ENCODE peak calls at places on chromosome 14, in seven cellular contexts. One of them, this sample, is unnamed.

GRCh38 chr14:88023658-88024187 is 18.8 kb downstream of the GPR65 start:
- DNase-seq in endothelial cell: no peak
- DNase-seq in WERI-Rb-1: no peak
- DNase-seq in prostate gland: no peak
- DNase-seq in EL: no peak
- DNase-seq in heart right ventricle: no peak
- DNase-seq in activated B cell treated with CpG ODN at 0.5 μM for 24 hours: no peak
- DNase-seq in this sample: no peak

GRCh38 chr14:55746533-55746932 is 166.5 kb downstream of the KTN1 start:
- DNase-seq in heart right ventricle: no peak
- DNase-seq in prostate gland: no peak
- DNase-seq in activated B cell treated with CpG ODN at 0.5 μM for 24 hours: no peak
- DNase-seq in EL: no peak
- DNase-seq in WERI-Rb-1: no peak
- DNase-seq in endothelial cell: no peak
- DNase-seq in this sample: no peak

GRCh38 chr14:73489481-73490175 is 1.1 kb upstream of the RIOX1 start:
- DNase-seq in prostate gland: no peak
- DNase-seq in EL: peak
- DNase-seq in endothelial cell: no peak
- DNase-seq in activated B cell treated with CpG ODN at 0.5 μM for 24 hours: no peak
- DNase-seq in WERI-Rb-1: no peak
- DNase-seq in heart right ventricle: no peak
- DNase-seq in this sample: no peak

GRCh38 chr14:96934961-96935360 is 137.8 kb downstream of the VRK1 start:
- DNase-seq in heart right ventricle: no peak
- DNase-seq in prostate gland: no peak
- DNase-seq in EL: no peak
- DNase-seq in activated B cell treated with CpG ODN at 0.5 μM for 24 hours: no peak
- DNase-seq in WERI-Rb-1: no peak
- DNase-seq in endothelial cell: no peak
- DNase-seq in this sample: no peak

GRCh38 chr14:87113286-87113685 is 879.7 kb downstream of the GALC start:
- DNase-seq in EL: no peak
- DNase-seq in WERI-Rb-1: no peak
- DNase-seq in endothelial cell: no peak
- DNase-seq in prostate gland: no peak
- DNase-seq in heart right ventricle: no peak
- DNase-seq in activated B cell treated with CpG ODN at 0.5 μM for 24 hours: no peak
- DNase-seq in this sample: no peak

GRCh38 chr14:98474900-98475299 is 797.1 kb downstream of the BCL11B start:
- DNase-seq in heart right ventricle: no peak
- DNase-seq in endothelial cell: no peak
- DNase-seq in activated B cell treated with CpG ODN at 0.5 μM for 24 hours: no peak
- DNase-seq in EL: no peak
- DNase-seq in prostate gland: no peak
- DNase-seq in WERI-Rb-1: no peak
- DNase-seq in this sample: no peak

GRCh38 chr14:89428556-89429196 is 11.6 kb upstream of the FOXN3 start:
- DNase-seq in prostate gland: peak
- DNase-seq in EL: no peak
- DNase-seq in activated B cell treated with CpG ODN at 0.5 μM for 24 hours: no peak
- DNase-seq in WERI-Rb-1: peak
- DNase-seq in endothelial cell: no peak
- DNase-seq in heart right ventricle: no peak
- DNase-seq in this sample: peak

GRCh38 chr14:54839681-54840080 is 62.9 kb downstream of the GCH1 start:
- DNase-seq in activated B cell treated with CpG ODN at 0.5 μM for 24 hours: no peak
- DNase-seq in endothelial cell: no peak
- DNase-seq in heart right ventricle: no peak
- DNase-seq in EL: no peak
- DNase-seq in WERI-Rb-1: no peak
- DNase-seq in prostate gland: peak
- DNase-seq in this sample: no peak

GRCh38 chr14:68824207-68824516 is 31.3 kb upstream of the ZFP36L1 start:
- DNase-seq in endothelial cell: no peak
- DNase-seq in activated B cell treated with CpG ODN at 0.5 μM for 24 hours: no peak
- DNase-seq in WERI-Rb-1: no peak
- DNase-seq in EL: no peak
- DNase-seq in prostate gland: no peak
- DNase-seq in heart right ventricle: no peak
- DNase-seq in this sample: no peak

GRCh38 chr14:99562848-99563748 is 40.9 kb downstream of the CCDC85C start:
- DNase-seq in endothelial cell: peak
- DNase-seq in EL: no peak
- DNase-seq in heart right ventricle: peak
- DNase-seq in prostate gland: peak
- DNase-seq in activated B cell treated with CpG ODN at 0.5 μM for 24 hours: no peak
- DNase-seq in WERI-Rb-1: peak
- DNase-seq in this sample: peak

GRCh38 chr14:69808919-69809808 is 12.1 kb upstream of the SLC10A1 start:
- DNase-seq in EL: no peak
- DNase-seq in endothelial cell: no peak
- DNase-seq in activated B cell treated with CpG ODN at 0.5 μM for 24 hours: no peak
- DNase-seq in heart right ventricle: no peak
- DNase-seq in prostate gland: no peak
- DNase-seq in WERI-Rb-1: no peak
- DNase-seq in this sample: no peak

GRCh38 chr14:29898470-29898869 is 29.2 kb downstream of the PRKD1 start:
- DNase-seq in prostate gland: no peak
- DNase-seq in WERI-Rb-1: no peak
- DNase-seq in activated B cell treated with CpG ODN at 0.5 μM for 24 hours: no peak
- DNase-seq in EL: no peak
- DNase-seq in heart right ventricle: no peak
- DNase-seq in endothelial cell: no peak
- DNase-seq in this sample: no peak

GRCh38 chr14:24195186-24196070 is at the start of gene TM9SF1:
- DNase-seq in endothelial cell: peak
- DNase-seq in WERI-Rb-1: peak
- DNase-seq in activated B cell treated with CpG ODN at 0.5 μM for 24 hours: peak
- DNase-seq in EL: peak
- DNase-seq in heart right ventricle: peak
- DNase-seq in prostate gland: peak
- DNase-seq in this sample: no peak

GRCh38 chr14:23025181-23025788 is 9.4 kb downstream of the PSMB5 start:
- DNase-seq in endothelial cell: no peak
- DNase-seq in WERI-Rb-1: peak
- DNase-seq in EL: no peak
- DNase-seq in prostate gland: no peak
- DNase-seq in heart right ventricle: no peak
- DNase-seq in activated B cell treated with CpG ODN at 0.5 μM for 24 hours: no peak
- DNase-seq in this sample: no peak

GRCh38 chr14:67883717-67884116 is 64.1 kb downstream of the RAD51B start:
- DNase-seq in prostate gland: no peak
- DNase-seq in EL: peak
- DNase-seq in endothelial cell: no peak
- DNase-seq in heart right ventricle: no peak
- DNase-seq in activated B cell treated with CpG ODN at 0.5 μM for 24 hours: no peak
- DNase-seq in WERI-Rb-1: no peak
- DNase-seq in this sample: no peak

GRCh38 chr14:95692109-95692508 is 5.9 kb downstream of the TCL1B start:
- DNase-seq in heart right ventricle: no peak
- DNase-seq in EL: no peak
- DNase-seq in WERI-Rb-1: no peak
- DNase-seq in activated B cell treated with CpG ODN at 0.5 μM for 24 hours: no peak
- DNase-seq in prostate gland: no peak
- DNase-seq in endothelial cell: no peak
- DNase-seq in this sample: no peak

GRCh38 chr14:94345344-94346072 is 22.4 kb upstream of the SERPINA6 start:
- DNase-seq in heart right ventricle: no peak
- DNase-seq in prostate gland: no peak
- DNase-seq in activated B cell treated with CpG ODN at 0.5 μM for 24 hours: no peak
- DNase-seq in WERI-Rb-1: no peak
- DNase-seq in EL: peak
- DNase-seq in endothelial cell: no peak
- DNase-seq in this sample: no peak

GRCh38 chr14:23910081-23910875 is 43.3 kb upstream of the DHRS4 start:
- DNase-seq in activated B cell treated with CpG ODN at 0.5 μM for 24 hours: no peak
- DNase-seq in prostate gland: no peak
- DNase-seq in WERI-Rb-1: peak
- DNase-seq in endothelial cell: peak
- DNase-seq in EL: peak
- DNase-seq in heart right ventricle: no peak
- DNase-seq in this sample: peak

GRCh38 chr14:104536942-104537612 is 42.5 kb upstream of the C14orf180 start:
- DNase-seq in prostate gland: peak
- DNase-seq in heart right ventricle: no peak
- DNase-seq in WERI-Rb-1: no peak
- DNase-seq in endothelial cell: no peak
- DNase-seq in activated B cell treated with CpG ODN at 0.5 μM for 24 hours: no peak
- DNase-seq in EL: peak
- DNase-seq in this sample: no peak

GRCh38 chr14:50575769-50576168 is 15.8 kb downstream of the ATL1 start:
- DNase-seq in prostate gland: no peak
- DNase-seq in EL: no peak
- DNase-seq in heart right ventricle: no peak
- DNase-seq in endothelial cell: no peak
- DNase-seq in activated B cell treated with CpG ODN at 0.5 μM for 24 hours: no peak
- DNase-seq in WERI-Rb-1: no peak
- DNase-seq in this sample: no peak

GRCh38 chr14:95064256-95064655 is 93.1 kb downstream of the DICER1 start:
- DNase-seq in activated B cell treated with CpG ODN at 0.5 μM for 24 hours: no peak
- DNase-seq in endothelial cell: no peak
- DNase-seq in heart right ventricle: no peak
- DNase-seq in WERI-Rb-1: no peak
- DNase-seq in EL: no peak
- DNase-seq in prostate gland: no peak
- DNase-seq in this sample: no peak

GRCh38 chr14:105863296-105864108 is 337.1 kb downstream of the TMEM121 start:
- DNase-seq in prostate gland: no peak
- DNase-seq in EL: no peak
- DNase-seq in heart right ventricle: no peak
- DNase-seq in activated B cell treated with CpG ODN at 0.5 μM for 24 hours: no peak
- DNase-seq in WERI-Rb-1: no peak
- DNase-seq in endothelial cell: no peak
- DNase-seq in this sample: no peak

GRCh38 chr14:100306506-100307214 is 416 bp upstream of the SLC25A29 start:
- DNase-seq in activated B cell treated with CpG ODN at 0.5 μM for 24 hours: peak
- DNase-seq in WERI-Rb-1: peak
- DNase-seq in EL: peak
- DNase-seq in prostate gland: peak
- DNase-seq in endothelial cell: peak
- DNase-seq in heart right ventricle: peak
- DNase-seq in this sample: peak

GRCh38 chr14:71549421-71549820 is 382.8 kb upstream of the RGS6 start:
- DNase-seq in heart right ventricle: no peak
- DNase-seq in endothelial cell: no peak
- DNase-seq in WERI-Rb-1: no peak
- DNase-seq in EL: no peak
- DNase-seq in activated B cell treated with CpG ODN at 0.5 μM for 24 hours: no peak
- DNase-seq in prostate gland: no peak
- DNase-seq in this sample: no peak

GRCh38 chr14:96145116-96145864 is 59.3 kb upstream of the BDKRB2 start:
- DNase-seq in prostate gland: no peak
- DNase-seq in EL: peak
- DNase-seq in endothelial cell: no peak
- DNase-seq in activated B cell treated with CpG ODN at 0.5 μM for 24 hours: no peak
- DNase-seq in WERI-Rb-1: no peak
- DNase-seq in heart right ventricle: no peak
- DNase-seq in this sample: no peak

GRCh38 chr14:54348001-54348611 is 48.7 kb upstream of the CDKN3 start:
- DNase-seq in activated B cell treated with CpG ODN at 0.5 μM for 24 hours: no peak
- DNase-seq in WERI-Rb-1: peak
- DNase-seq in heart right ventricle: peak
- DNase-seq in endothelial cell: peak
- DNase-seq in EL: peak
- DNase-seq in prostate gland: peak
- DNase-seq in this sample: peak

GRCh38 chr14:77270361-77271112 is 469 bp downstream of the NGB start:
- DNase-seq in EL: no peak
- DNase-seq in prostate gland: no peak
- DNase-seq in WERI-Rb-1: no peak
- DNase-seq in activated B cell treated with CpG ODN at 0.5 μM for 24 hours: no peak
- DNase-seq in heart right ventricle: no peak
- DNase-seq in endothelial cell: no peak
- DNase-seq in this sample: no peak

GRCh38 chr14:90518941-90519256 is 122.1 kb downstream of the CALM1 start:
- DNase-seq in prostate gland: no peak
- DNase-seq in activated B cell treated with CpG ODN at 0.5 μM for 24 hours: no peak
- DNase-seq in EL: peak
- DNase-seq in heart right ventricle: no peak
- DNase-seq in WERI-Rb-1: peak
- DNase-seq in endothelial cell: peak
- DNase-seq in this sample: no peak

GRCh38 chr14:22475381-22475780 is 113.6 kb downstream of the DAD1 start:
- DNase-seq in EL: no peak
- DNase-seq in endothelial cell: no peak
- DNase-seq in WERI-Rb-1: peak
- DNase-seq in heart right ventricle: no peak
- DNase-seq in activated B cell treated with CpG ODN at 0.5 μM for 24 hours: no peak
- DNase-seq in prostate gland: no peak
- DNase-seq in this sample: no peak

GRCh38 chr14:76516884-76517283 is 140.9 kb downstream of the ESRRB start:
- DNase-seq in WERI-Rb-1: peak
- DNase-seq in prostate gland: peak
- DNase-seq in EL: no peak
- DNase-seq in activated B cell treated with CpG ODN at 0.5 μM for 24 hours: no peak
- DNase-seq in heart right ventricle: no peak
- DNase-seq in endothelial cell: no peak
- DNase-seq in this sample: no peak

GRCh38 chr14:31895206-31895605 is 181.9 kb upstream of the ARHGAP5 start:
- DNase-seq in WERI-Rb-1: no peak
- DNase-seq in activated B cell treated with CpG ODN at 0.5 μM for 24 hours: no peak
- DNase-seq in EL: peak
- DNase-seq in endothelial cell: no peak
- DNase-seq in prostate gland: no peak
- DNase-seq in heart right ventricle: no peak
- DNase-seq in this sample: no peak

GRCh38 chr14:101236496-101237240 is 324.6 kb upstream of the DIO3 start:
- DNase-seq in prostate gland: no peak
- DNase-seq in activated B cell treated with CpG ODN at 0.5 μM for 24 hours: no peak
- DNase-seq in heart right ventricle: no peak
- DNase-seq in endothelial cell: no peak
- DNase-seq in EL: no peak
- DNase-seq in WERI-Rb-1: no peak
- DNase-seq in this sample: no peak

GRCh38 chr14:46432516-46432915 is 219.1 kb downstream of the RPL10L start:
- DNase-seq in activated B cell treated with CpG ODN at 0.5 μM for 24 hours: no peak
- DNase-seq in heart right ventricle: no peak
- DNase-seq in WERI-Rb-1: no peak
- DNase-seq in prostate gland: no peak
- DNase-seq in endothelial cell: no peak
- DNase-seq in EL: no peak
- DNase-seq in this sample: no peak

GRCh38 chr14:37599527-37600368 is 4.3 kb downstream of the TTC6 start:
- DNase-seq in prostate gland: no peak
- DNase-seq in activated B cell treated with CpG ODN at 0.5 μM for 24 hours: no peak
- DNase-seq in heart right ventricle: no peak
- DNase-seq in WERI-Rb-1: peak
- DNase-seq in EL: peak
- DNase-seq in endothelial cell: peak
- DNase-seq in this sample: peak

This sample was measured in NCI-H524 treated with DMSO at 0.1 percent for 48 hours.